ENCODE peak calls at places on chromosomes 11 and 22, in ten cellular contexts. One of them, this sample, is unnamed.

GRCh38 chr11:1153951-1154487 is 3.7 kb upstream of the MUC5AC start:
- DNase-seq in AG10803: peak; percentile 89
- DNase-seq in ELF-1: peak; percentile 37
- DNase-seq in activated T-helper 1 cell treated with Interleukin-2 at 50 U/mL for 16 hours: no peak
- DNase-seq in lung microvascular endothelial cell: peak; percentile 65
- DNase-seq in nephron progenitor cell: no peak
- DNase-seq in stimulated activated CD8-positive, alpha-beta memory T cell treated with anti-CD3 and anti-CD28 coated beads, Interleukin-7, amount 100 ng/mL, for 48 hours: no peak
- DNase-seq in esophagus squamous epithelium: no peak
- DNase-seq in amniotic stem cell: peak; percentile 74
- DNase-seq in substantia nigra: no peak
- DNase-seq in this sample: no peak

GRCh38 chr11:26867286-26867685 is 126.6 kb upstream of the FIBIN start:
- DNase-seq in esophagus squamous epithelium: no peak
- DNase-seq in ELF-1: no peak
- DNase-seq in lung microvascular endothelial cell: no peak
- DNase-seq in stimulated activated CD8-positive, alpha-beta memory T cell treated with anti-CD3 and anti-CD28 coated beads, Interleukin-7, amount 100 ng/mL, for 48 hours: no peak
- DNase-seq in activated T-helper 1 cell treated with Interleukin-2 at 50 U/mL for 16 hours: no peak
- DNase-seq in AG10803: peak; percentile 58
- DNase-seq in nephron progenitor cell: no peak
- DNase-seq in substantia nigra: no peak
- DNase-seq in amniotic stem cell: no peak
- DNase-seq in this sample: no peak

GRCh38 chr11:59429924-59430516 is 3.8 kb upstream of the OR5A2 start:
- DNase-seq in amniotic stem cell: no peak
- DNase-seq in esophagus squamous epithelium: no peak
- DNase-seq in activated T-helper 1 cell treated with Interleukin-2 at 50 U/mL for 16 hours: no peak
- DNase-seq in substantia nigra: no peak
- DNase-seq in lung microvascular endothelial cell: peak; percentile 87
- DNase-seq in ELF-1: peak; percentile 5
- DNase-seq in AG10803: peak; percentile 36
- DNase-seq in nephron progenitor cell: peak; percentile 37
- DNase-seq in stimulated activated CD8-positive, alpha-beta memory T cell treated with anti-CD3 and anti-CD28 coated beads, Interleukin-7, amount 100 ng/mL, for 48 hours: no peak
- DNase-seq in this sample: peak; percentile 76

GRCh38 chr22:38016182-38017078 is 32.1 kb upstream of the SOX10 start:
- DNase-seq in amniotic stem cell: no peak
- DNase-seq in substantia nigra: peak; percentile 79
- DNase-seq in esophagus squamous epithelium: no peak
- DNase-seq in AG10803: peak; percentile 43
- DNase-seq in activated T-helper 1 cell treated with Interleukin-2 at 50 U/mL for 16 hours: no peak
- DNase-seq in ELF-1: no peak
- DNase-seq in nephron progenitor cell: no peak
- DNase-seq in lung microvascular endothelial cell: peak; percentile 93
- DNase-seq in stimulated activated CD8-positive, alpha-beta memory T cell treated with anti-CD3 and anti-CD28 coated beads, Interleukin-7, amount 100 ng/mL, for 48 hours: no peak
- DNase-seq in this sample: peak; percentile 44

GRCh38 chr11:60857378-60858232 is 1.9 kb upstream of the PTGDR2 start:
- DNase-seq in amniotic stem cell: no peak
- DNase-seq in activated T-helper 1 cell treated with Interleukin-2 at 50 U/mL for 16 hours: no peak
- DNase-seq in substantia nigra: no peak
- DNase-seq in stimulated activated CD8-positive, alpha-beta memory T cell treated with anti-CD3 and anti-CD28 coated beads, Interleukin-7, amount 100 ng/mL, for 48 hours: no peak
- DNase-seq in ELF-1: no peak
- DNase-seq in nephron progenitor cell: no peak
- DNase-seq in esophagus squamous epithelium: no peak
- DNase-seq in AG10803: no peak
- DNase-seq in lung microvascular endothelial cell: no peak
- DNase-seq in this sample: no peak

GRCh38 chr11:110289472-110289871 is 6.9 kb downstream of the RDX start:
- DNase-seq in amniotic stem cell: no peak
- DNase-seq in activated T-helper 1 cell treated with Interleukin-2 at 50 U/mL for 16 hours: no peak
- DNase-seq in esophagus squamous epithelium: no peak
- DNase-seq in nephron progenitor cell: no peak
- DNase-seq in ELF-1: no peak
- DNase-seq in stimulated activated CD8-positive, alpha-beta memory T cell treated with anti-CD3 and anti-CD28 coated beads, Interleukin-7, amount 100 ng/mL, for 48 hours: no peak
- DNase-seq in lung microvascular endothelial cell: no peak
- DNase-seq in substantia nigra: no peak
- DNase-seq in AG10803: no peak
- DNase-seq in this sample: no peak

GRCh38 chr22:39530692-39531331 is 1.7 kb downstream of the RPS19BP1 start:
- DNase-seq in esophagus squamous epithelium: no peak
- DNase-seq in ELF-1: peak; percentile 55
- DNase-seq in lung microvascular endothelial cell: no peak
- DNase-seq in substantia nigra: no peak
- DNase-seq in nephron progenitor cell: no peak
- DNase-seq in stimulated activated CD8-positive, alpha-beta memory T cell treated with anti-CD3 and anti-CD28 coated beads, Interleukin-7, amount 100 ng/mL, for 48 hours: no peak
- DNase-seq in amniotic stem cell: no peak
- DNase-seq in activated T-helper 1 cell treated with Interleukin-2 at 50 U/mL for 16 hours: no peak
- DNase-seq in AG10803: peak; percentile 44
- DNase-seq in this sample: no peak

GRCh38 chr11:126834149-126834548 is 166.4 kb downstream of the KIRREL3 start:
- DNase-seq in nephron progenitor cell: no peak
- DNase-seq in esophagus squamous epithelium: no peak
- DNase-seq in activated T-helper 1 cell treated with Interleukin-2 at 50 U/mL for 16 hours: no peak
- DNase-seq in stimulated activated CD8-positive, alpha-beta memory T cell treated with anti-CD3 and anti-CD28 coated beads, Interleukin-7, amount 100 ng/mL, for 48 hours: no peak
- DNase-seq in substantia nigra: no peak
- DNase-seq in AG10803: peak; percentile 94
- DNase-seq in lung microvascular endothelial cell: no peak
- DNase-seq in amniotic stem cell: peak; percentile 29
- DNase-seq in ELF-1: no peak
- DNase-seq in this sample: no peak

GRCh38 chr11:35590412-35590811 is 27.8 kb upstream of the FJX1 start:
- DNase-seq in lung microvascular endothelial cell: no peak
- DNase-seq in nephron progenitor cell: no peak
- DNase-seq in activated T-helper 1 cell treated with Interleukin-2 at 50 U/mL for 16 hours: no peak
- DNase-seq in ELF-1: no peak
- DNase-seq in esophagus squamous epithelium: no peak
- DNase-seq in substantia nigra: no peak
- DNase-seq in amniotic stem cell: no peak
- DNase-seq in stimulated activated CD8-positive, alpha-beta memory T cell treated with anti-CD3 and anti-CD28 coated beads, Interleukin-7, amount 100 ng/mL, for 48 hours: no peak
- DNase-seq in AG10803: peak; percentile 41
- DNase-seq in this sample: no peak

GRCh38 chr11:4626207-4627105 is 10.8 kb upstream of the OR51D1 start:
- DNase-seq in esophagus squamous epithelium: no peak
- DNase-seq in lung microvascular endothelial cell: peak; percentile 74
- DNase-seq in amniotic stem cell: peak; percentile 13
- DNase-seq in ELF-1: peak; percentile 60
- DNase-seq in activated T-helper 1 cell treated with Interleukin-2 at 50 U/mL for 16 hours: no peak
- DNase-seq in substantia nigra: no peak
- DNase-seq in nephron progenitor cell: peak; percentile 88
- DNase-seq in AG10803: peak; percentile 48
- DNase-seq in stimulated activated CD8-positive, alpha-beta memory T cell treated with anti-CD3 and anti-CD28 coated beads, Interleukin-7, amount 100 ng/mL, for 48 hours: no peak
- DNase-seq in this sample: peak; percentile 85

GRCh38 chr22:27885977-27886842 is 32.8 kb downstream of the PITPNB start:
- DNase-seq in lung microvascular endothelial cell: peak; percentile 64
- DNase-seq in ELF-1: peak; percentile 22
- DNase-seq in nephron progenitor cell: peak; percentile 55
- DNase-seq in AG10803: peak; percentile 91
- DNase-seq in activated T-helper 1 cell treated with Interleukin-2 at 50 U/mL for 16 hours: no peak
- DNase-seq in substantia nigra: no peak
- DNase-seq in stimulated activated CD8-positive, alpha-beta memory T cell treated with anti-CD3 and anti-CD28 coated beads, Interleukin-7, amount 100 ng/mL, for 48 hours: no peak
- DNase-seq in esophagus squamous epithelium: no peak
- DNase-seq in amniotic stem cell: peak; percentile 27
- DNase-seq in this sample: peak; percentile 38

GRCh38 chr11:100459791-100460190 is 227.3 kb upstream of the ARHGAP42 start:
- DNase-seq in AG10803: no peak
- DNase-seq in stimulated activated CD8-positive, alpha-beta memory T cell treated with anti-CD3 and anti-CD28 coated beads, Interleukin-7, amount 100 ng/mL, for 48 hours: no peak
- DNase-seq in nephron progenitor cell: no peak
- DNase-seq in activated T-helper 1 cell treated with Interleukin-2 at 50 U/mL for 16 hours: no peak
- DNase-seq in amniotic stem cell: no peak
- DNase-seq in ELF-1: no peak
- DNase-seq in esophagus squamous epithelium: no peak
- DNase-seq in lung microvascular endothelial cell: no peak
- DNase-seq in substantia nigra: no peak
- DNase-seq in this sample: no peak

GRCh38 chr11:58391879-58392278 is 14.8 kb downstream of the OR5B3 start:
- DNase-seq in nephron progenitor cell: no peak
- DNase-seq in amniotic stem cell: no peak
- DNase-seq in AG10803: peak; percentile 10
- DNase-seq in lung microvascular endothelial cell: no peak
- DNase-seq in activated T-helper 1 cell treated with Interleukin-2 at 50 U/mL for 16 hours: no peak
- DNase-seq in substantia nigra: no peak
- DNase-seq in esophagus squamous epithelium: no peak
- DNase-seq in stimulated activated CD8-positive, alpha-beta memory T cell treated with anti-CD3 and anti-CD28 coated beads, Interleukin-7, amount 100 ng/mL, for 48 hours: no peak
- DNase-seq in ELF-1: no peak
- DNase-seq in this sample: no peak